ENCODE peak calls at places on chromosome 11, in six cellular contexts. W is CD8-positive, alpha-beta T cell; F is neuronal stem cell; V is tibial artery; D is naive thymus-derived CD4-positive, alpha-beta T cell; Z is SJSA1. I is an unnamed sample. For H3K4me1, the result is how much of the 10 kb centered on the place peaks cover.

GRCh38 chr11:11163256-11163655 is 189.8 kb downstream of the CSNK2A3 start:
- DNase-seq in W (no peak), F (no peak), V (no peak), D (no peak), Z (no peak), I (no peak)

GRCh38 chr11:77322926-77323590 is 21.6 kb upstream of the GDPD4 start:
- DNase-seq in W (no peak), F (no peak), V (no peak), D (no peak), Z (no peak), I (no peak)

GRCh38 chr11:11476971-11477645 is 124.1 kb upstream of the CSNK2A3 start:
- DNase-seq in W (no peak), F (no peak), V (peak), D (no peak), Z (no peak), I (no peak)

GRCh38 chr11:62604460-62605130 is 2.9 kb upstream of the MTA2 start:
- DNase-seq in W (no peak), F (peak), V (no peak), D (no peak), Z (no peak), I (no peak)

GRCh38 chr11:46356911-46357482 is 9.7 kb downstream of the DGKZ start:
- DNase-seq in W (no peak), F (no peak), V (no peak), D (no peak), Z (no peak), I (no peak)

GRCh38 chr11:17768547-17768946 is 34.0 kb downstream of the KCNC1 start:
- DNase-seq in W (no peak), F (no peak), V (no peak), D (no peak), Z (no peak), I (no peak)

GRCh38 chr11:8006349-8006977 is 19.3 kb downstream of the EIF3F start:
- DNase-seq in W (peak), F (peak), V (no peak), D (peak), Z (no peak), I (peak)

GRCh38 chr11:123219066-123219697 is 24.1 kb upstream of the CLMP start:
- DNase-seq in W (no peak), F (no peak), V (no peak), D (no peak), Z (no peak), I (no peak)

GRCh38 chr11:64803846-64804345 is 882 bp upstream of the MAP4K2 start:
- DNase-seq in W (no peak), F (no peak), V (no peak), D (no peak), Z (no peak), I (no peak)

GRCh38 chr11:64805481-64805880 is 2.5 kb upstream of the MAP4K2 start:
- DNase-seq in W (no peak), F (no peak), V (no peak), D (no peak), Z (no peak), I (no peak)

GRCh38 chr11:64802370-64803162 is 448 bp downstream of the MAP4K2 start:
- DNase-seq in W (peak), F (peak), V (no peak), D (no peak), Z (peak), I (no peak)

GRCh38 chr11:64803163-64803845 is at the start of gene MAP4K2:
- DNase-seq in W (peak), F (peak), V (peak), D (peak), Z (peak), I (peak)

DNA sequence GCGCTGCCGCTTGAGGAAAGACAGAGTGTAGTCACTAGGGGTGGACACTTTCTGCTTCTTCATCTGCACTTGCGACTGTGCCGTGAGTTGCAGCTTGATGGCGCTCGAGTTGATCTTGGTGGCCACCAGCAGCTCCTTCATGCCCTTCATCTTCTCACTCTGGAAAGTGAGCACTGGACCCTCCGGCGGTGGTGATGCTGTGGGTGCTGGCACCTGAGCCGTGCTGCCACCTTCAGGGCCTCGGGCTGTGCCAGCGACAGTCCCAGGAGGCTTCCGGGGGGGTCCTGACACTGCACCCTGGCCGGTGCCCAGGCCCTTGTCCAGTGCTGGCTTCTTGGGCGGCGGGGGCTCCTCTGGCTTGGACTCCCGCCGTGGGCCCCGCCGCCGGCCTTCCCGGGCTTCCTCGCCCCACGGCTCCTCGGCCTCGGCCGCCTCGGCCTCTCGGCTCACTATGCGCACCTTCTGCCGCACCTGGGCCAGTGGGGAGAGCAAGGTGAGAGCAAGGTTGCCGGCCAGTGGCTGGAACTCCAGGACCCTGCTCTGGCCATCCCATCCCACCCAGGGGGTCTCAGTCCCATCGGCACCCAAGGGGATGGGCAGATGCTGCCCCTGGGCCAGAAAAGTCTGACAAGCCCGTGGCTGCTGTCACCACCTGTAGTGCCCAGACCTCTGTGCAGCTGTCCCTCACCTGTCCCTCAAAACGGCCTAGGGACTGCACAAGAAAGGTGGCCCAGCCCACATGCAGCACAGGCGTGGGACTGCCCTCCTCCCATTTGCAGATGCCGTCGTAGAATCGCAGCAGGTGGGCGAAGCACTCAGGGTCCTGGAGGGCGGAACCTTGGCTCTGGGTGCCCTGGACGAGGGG is 1.6 kb upstream of the MAP4K2 start:
- DNase-seq in W (no peak), F (no peak), V (no peak), D (no peak), Z (no peak), I (no peak)
- H3K4me1 ChIP-seq in W (under half), F (under half), V (under half), D (under half), Z (under half), I (under half)

GRCh38 chr11:128904303-128904871 is 13.2 kb downstream of the KCNJ5 start:
- DNase-seq in W (no peak), F (no peak), V (no peak), D (no peak), Z (no peak), I (no peak)
- H3K4me1 ChIP-seq in W (under half), F (under half), V (under half), D (under half), Z (under half), I (under half)

GRCh38 chr11:118975771-118976709 is 4.5 kb downstream of the FOXR1 start:
- DNase-seq in W (no peak), F (no peak), V (no peak), D (no peak), Z (no peak), I (no peak)
- H3K4me1 ChIP-seq in W (under half), F (under half), V (under half), D (under half), Z (under half), I (under half)

GRCh38 chr11:118632577-118633318 is 25.3 kb downstream of the PHLDB1 start:
- DNase-seq in W (no peak), F (no peak), V (no peak), D (no peak), Z (no peak), I (no peak)
- H3K4me1 ChIP-seq in W (under half), F (under half), V (under half), D (under half), Z (under half), I (under half)

GRCh38 chr11:64608260-64608538 is 17.2 kb downstream of the SLC22A12 start:
- DNase-seq in W (no peak), F (no peak), V (no peak), D (no peak), Z (no peak), I (no peak)
- H3K4me1 ChIP-seq in W (under half), F (under half), V (under half), D (under half), Z (under half), I (under half)

DNA sequence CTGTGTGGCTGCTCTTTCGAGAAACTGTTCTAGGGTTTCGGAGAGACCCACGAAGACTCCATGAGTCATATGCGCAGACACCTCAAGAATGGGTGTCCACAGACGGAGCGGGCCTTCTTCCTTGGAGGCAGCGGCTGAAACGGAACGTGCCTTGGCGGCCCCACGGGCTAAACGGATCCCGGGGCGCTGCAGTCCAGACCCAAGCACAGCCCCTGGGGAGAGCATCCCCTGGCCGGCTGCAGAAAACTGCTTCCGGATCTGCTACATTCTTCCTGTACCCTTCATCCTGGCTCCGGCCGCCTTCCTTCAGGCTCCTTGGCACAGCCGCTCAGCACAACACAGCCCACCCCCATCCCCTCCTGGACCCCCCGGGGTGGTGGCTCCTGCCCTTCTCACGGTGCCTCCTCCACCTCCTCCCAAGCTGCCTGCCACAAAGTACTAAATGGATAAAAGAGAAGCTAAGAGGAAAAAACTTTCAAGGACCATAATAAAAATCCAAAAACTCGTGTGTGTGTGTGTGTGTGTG is 25.4 kb downstream of the CPT1A start:
- DNase-seq in W (no peak), F (no peak), V (no peak), D (no peak), Z (no peak), I (no peak)
- H3K4me1 ChIP-seq in W (under half), F (under half), V (under half), D (under half), Z (under half), I (under half)

GRCh38 chr11:64358536-64358906 is 441 bp upstream of the RPS6KA4 start:
- DNase-seq in W (no peak), F (no peak), V (peak), D (no peak), Z (peak), I (no peak)

GRCh38 chr11:64360403-64360980 is 1.5 kb downstream of the RPS6KA4 start:
- DNase-seq in W (no peak), F (no peak), V (no peak), D (no peak), Z (peak), I (no peak)

GRCh38 chr11:64358907-64359711 is at the start of gene RPS6KA4:
- DNase-seq in W (no peak), F (peak), V (peak), D (peak), Z (peak), I (peak)

GRCh38 chr11:64361659-64362058 is 2.7 kb downstream of the RPS6KA4 start:
- DNase-seq in W (no peak), F (no peak), V (no peak), D (no peak), Z (peak), I (no peak)

GRCh38 chr11:64359712-64360402 is 895 bp downstream of the RPS6KA4 start:
- DNase-seq in W (no peak), F (no peak), V (no peak), D (peak), Z (peak), I (peak)
- H3K4me1 ChIP-seq in W (under half), F (under half), V (under half), D (under half), Z (under half), I (under half)

GRCh38 chr11:126829716-126830115 is 170.9 kb downstream of the KIRREL3 start:
- DNase-seq in W (no peak), F (no peak), V (no peak), D (no peak), Z (no peak), I (no peak)
- H3K4me1 ChIP-seq in W (under half), F (under half), V (under half), D (under half), Z (under half), I (under half)

DNA sequence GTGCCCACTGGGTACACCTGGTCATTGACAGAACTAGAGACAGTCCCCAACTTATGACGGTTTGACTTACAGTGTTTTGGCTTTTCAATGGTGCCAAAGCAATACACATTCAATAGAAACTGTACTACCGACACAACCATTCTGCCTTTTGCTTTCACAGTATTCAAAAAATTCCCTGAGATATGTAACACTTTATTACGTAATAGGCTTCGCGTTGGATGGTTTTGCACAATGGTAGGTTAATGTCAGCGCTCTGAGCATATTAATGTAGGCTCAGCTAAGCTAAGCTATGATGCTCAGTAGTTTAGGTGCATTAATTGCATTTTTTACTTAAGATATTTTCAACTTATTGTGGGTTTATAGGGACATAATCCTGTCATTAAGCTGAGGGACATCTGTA is 105.1 kb upstream of the B3GAT1 start:
- DNase-seq in W (no peak), F (no peak), V (no peak), D (no peak), Z (no peak), I (no peak)
- H3K4me1 ChIP-seq in W (under half), F (under half), V (under half), D (under half), Z (under half), I (under half)

I was measured in CD4-positive, CD25-positive, alpha-beta regulatory T cell.